ENCODE peak calls at places on chromosomes 12 and 14, in six cellular contexts. T is naive thymus-derived CD4-positive, alpha-beta T cell; V is activated T-cell treated with anti-CD3 and anti-CD28 coated beads for 24 hours; L is iPS DF 6.9; I is T-helper 1 cell; Z is adipocyte. F is an unnamed sample.

GRCh38 chr14:28707814-28708213 is 58.8 kb upstream of the FOXG1 start:
- DNase-seq in T (no peak), V (no peak), L (no peak), I (no peak), Z (peak), F (no peak)

GRCh38 chr14:74048291-74048690 is 29.1 kb downstream of the BBOF1 start:
- DNase-seq in T (no peak), V (no peak), L (peak), I (no peak), Z (no peak), F (no peak)

GRCh38 chr12:2335109-2335508 is 282.3 kb downstream of the CACNA1C start:
- DNase-seq in T (no peak), V (no peak), L (no peak), I (no peak), Z (no peak), F (no peak)

GRCh38 chr14:22002860-22003284 is 329.3 kb upstream of the OR4E1 start:
- DNase-seq in T (peak), V (peak), L (peak), I (peak), Z (no peak), F (peak)

GRCh38 chr12:114668151-114668891 is 15.7 kb downstream of the TBX3 start:
- DNase-seq in T (no peak), V (no peak), L (no peak), I (no peak), Z (peak), F (no peak)

GRCh38 chr12:38456769-38457168 is 140.2 kb downstream of the ALG10B start:
- DNase-seq in T (no peak), V (no peak), L (no peak), I (no peak), Z (no peak), F (no peak)

GRCh38 chr12:65615091-65615490 is 209.2 kb upstream of the HMGA2 start:
- DNase-seq in T (no peak), V (no peak), L (no peak), I (no peak), Z (peak), F (no peak)

GRCh38 chr12:56229819-56230448 is at the start of gene SLC39A5:
- DNase-seq in T (no peak), V (no peak), L (no peak), I (no peak), Z (no peak), F (no peak)

GRCh38 chr12:64737539-64737938 is 21.7 kb downstream of the GNS start:
- DNase-seq in T (no peak), V (no peak), L (no peak), I (no peak), Z (no peak), F (no peak)

GRCh38 chr12:70052476-70052875 is 190.8 kb upstream of the CNOT2 start:
- DNase-seq in T (no peak), V (no peak), L (no peak), I (no peak), Z (peak), F (no peak)

GRCh38 chr12:107570721-107571120 is 114.9 kb upstream of the PWP1 start:
- DNase-seq in T (no peak), V (no peak), L (no peak), I (no peak), Z (peak), F (no peak)

GRCh38 chr12:96420255-96420930 is 20.2 kb upstream of the CDK17 start:
- DNase-seq in T (no peak), V (no peak), L (no peak), I (no peak), Z (no peak), F (no peak)

GRCh38 chr12:70758494-70758845 is 121.2 kb upstream of the PTPRB start:
- DNase-seq in T (no peak), V (no peak), L (no peak), I (no peak), Z (no peak), F (no peak)

GRCh38 chr12:59403259-59403932 is 192.4 kb upstream of the SLC16A7 start:
- DNase-seq in T (no peak), V (peak), L (peak), I (no peak), Z (peak), F (peak)

GRCh38 chr12:6229823-6230222 is 29.6 kb downstream of the CD9 start:
- DNase-seq in T (no peak), V (no peak), L (no peak), I (no peak), Z (peak), F (no peak)

GRCh38 chr12:108635201-108635996 is 1.7 kb upstream of the SELPLG start:
- DNase-seq in T (peak), V (no peak), L (no peak), I (no peak), Z (peak), F (no peak)

GRCh38 chr14:104650057-104650980 is 39.1 kb upstream of the INF2 start:
- DNase-seq in T (peak), V (peak), L (peak), I (no peak), Z (peak), F (peak)